ENCODE peak calls at places on chromosomes 11 and 22, in nine cellular contexts. R is epithelial cell of esophagus; G is myocyte; L is activated CD4-positive, alpha-beta T cell treated with anti-CD3 and anti-CD28 coated beads for 48 hours; H is Calu3; W is substantia nigra; U is occipital lobe; Y is A673; T is stimulated activated CD4-positive, alpha-beta T cell treated with anti-CD3 and anti-CD28 coated beads, Interleukin-2, amount 100 ng/mL, for 4 hours. F is an unnamed sample.

GRCh38 chr11:78800756-78801155 is 226.1 kb upstream of the NARS2 start:
- DNase-seq in R (no peak), G (no peak), L (no peak), H (no peak), W (no peak), U (no peak), Y (no peak), T (no peak), F (no peak)

GRCh38 chr11:27095050-27095449 is 54.4 kb downstream of the BBOX1 start:
- DNase-seq in R (no peak), G (no peak), L (no peak), H (no peak), W (no peak), U (no peak), Y (no peak), T (no peak), F (no peak)

GRCh38 chr11:102283088-102283487 is 34.2 kb upstream of the BIRC3 start:
- DNase-seq in R (no peak), G (no peak), L (no peak), H (no peak), W (no peak), U (no peak), Y (no peak), T (no peak), F (no peak)

GRCh38 chr22:24434472-24435322 is 7.3 kb downstream of the ADORA2A start:
- DNase-seq in R (no peak), G (no peak), L (peak; percentile 81), H (no peak), W (no peak), U (no peak), Y (no peak), T (peak; percentile 77), F (peak; percentile 92)

GRCh38 chr22:24070553-24070952 is 59.4 kb downstream of the CABIN1 start:
- DNase-seq in R (no peak), G (no peak), L (no peak), H (no peak), W (no peak), U (no peak), Y (no peak), T (no peak), F (no peak)

GRCh38 chr11:65855927-65856363 is 2.0 kb downstream of the CFL1 start:
- DNase-seq in R (no peak), G (no peak), L (no peak), H (no peak), W (no peak), U (no peak), Y (peak; percentile 4), T (no peak), F (no peak)

GRCh38 chr11:5367461-5368074 is 16.0 kb upstream of the OR51M1 start:
- DNase-seq in R (no peak), G (peak; percentile 33), L (no peak), H (no peak), W (no peak), U (no peak), Y (no peak), T (no peak), F (no peak)

GRCh38 chr22:22386602-22387385 is 121.7 kb downstream of the ZNF280B start:
- DNase-seq in R (no peak), G (no peak), L (no peak), H (no peak), W (no peak), U (no peak), Y (no peak), T (no peak), F (no peak)

GRCh38 chr22:19598054-19598855 is 74.0 kb upstream of the CLDN5 start:
- DNase-seq in R (peak; percentile 91), G (peak; percentile 74), L (peak; percentile 34), H (peak; percentile 4), W (no peak), U (no peak), Y (no peak), T (no peak), F (no peak)

GRCh38 chr22:38317995-38318715 is 922 bp upstream of the CSNK1E start:
- DNase-seq in R (peak; percentile 99), G (peak; percentile 81), L (no peak), H (peak; percentile 82), W (no peak), U (peak; percentile 31), Y (peak; percentile 81), T (no peak), F (no peak)

GRCh38 chr22:36925388-36926290 is 12.2 kb downstream of the CSF2RB start:
- DNase-seq in R (no peak), G (no peak), L (no peak), H (no peak), W (no peak), U (no peak), Y (no peak), T (no peak), F (no peak)

GRCh38 chr11:85947431-85948272 is 92.5 kb downstream of the CCDC83 start:
- DNase-seq in R (peak; percentile 76), G (peak; percentile 69), L (peak; percentile 55), H (peak; percentile 43), W (no peak), U (no peak), Y (no peak), T (no peak), F (no peak)

GRCh38 chr11:66498508-66498907 is 11.9 kb upstream of the BBS1 start:
- DNase-seq in R (no peak), G (no peak), L (no peak), H (no peak), W (no peak), U (no peak), Y (no peak), T (no peak), F (no peak)

GRCh38 chr11:61978703-61979661 is 11.5 kb upstream of the FTH1 start:
- DNase-seq in R (peak; percentile 77), G (no peak), L (no peak), H (no peak), W (no peak), U (no peak), Y (no peak), T (no peak), F (no peak)

GRCh38 chr22:23789121-23789520 is 2.4 kb downstream of the SMARCB1 start:
- DNase-seq in R (no peak), G (no peak), L (no peak), H (no peak), W (no peak), U (no peak), Y (no peak), T (no peak), F (no peak)

GRCh38 chr11:67262731-67263675 is 3.3 kb upstream of the GRK2 start:
- DNase-seq in R (peak; percentile 92), G (peak; percentile 82), L (peak; percentile 83), H (peak; percentile 89), W (peak; percentile 78), U (peak; percentile 53), Y (peak; percentile 90), T (peak; percentile 57), F (no peak)

GRCh38 chr11:59053387-59053786 is 32.7 kb upstream of the GLYATL1B start:
- DNase-seq in R (peak; percentile 64), G (peak; percentile 68), L (peak; percentile 87), H (peak; percentile 80), W (peak; percentile 70), U (peak; percentile 1), Y (peak; percentile 77), T (peak; percentile 61), F (no peak)

GRCh38 chr11:114183041-114183511 is 113.1 kb upstream of the NNMT start:
- DNase-seq in R (no peak), G (no peak), L (peak; percentile 65), H (no peak), W (no peak), U (no peak), Y (no peak), T (peak; percentile 30), F (no peak)

GRCh38 chr11:57647368-57647767 is 2.3 kb downstream of the YPEL4 start:
- DNase-seq in R (no peak), G (no peak), L (no peak), H (no peak), W (no peak), U (no peak), Y (peak; percentile 52), T (no peak), F (no peak)

GRCh38 chr11:86211619-86212018 is 32.9 kb upstream of the EED start:
- DNase-seq in R (peak; percentile 70), G (no peak), L (no peak), H (no peak), W (no peak), U (no peak), Y (no peak), T (no peak), F (peak; percentile 74)

GRCh38 chr11:69950120-69950519 is 128.0 kb upstream of the ANO1 start:
- DNase-seq in R (peak; percentile 46), G (no peak), L (peak; percentile 55), H (peak; percentile 69), W (no peak), U (no peak), Y (peak; percentile 60), T (no peak), F (no peak)

GRCh38 chr11:28107331-28107725 is 628 bp downstream of the KIF18A start:
- DNase-seq in R (peak; percentile 24), G (peak; percentile 37), L (peak; percentile 9), H (no peak), W (no peak), U (no peak), Y (no peak), T (no peak), F (peak; percentile 21)

GRCh38 chr22:29464581-29464980 is 15.4 kb upstream of the NEFH start:
- DNase-seq in R (no peak), G (no peak), L (no peak), H (no peak), W (no peak), U (no peak), Y (no peak), T (no peak), F (no peak)

GRCh38 chr11:78768345-78768744 is 193.7 kb upstream of the NARS2 start:
- DNase-seq in R (no peak), G (no peak), L (no peak), H (no peak), W (no peak), U (no peak), Y (no peak), T (no peak), F (no peak)

GRCh38 chr11:76208829-76209670 is 2.7 kb upstream of the WNT11 start:
- DNase-seq in R (peak; percentile 43), G (peak; percentile 65), L (peak; percentile 84), H (peak; percentile 75), W (peak; percentile 66), U (no peak), Y (peak; percentile 72), T (peak; percentile 62), F (no peak)

GRCh38 chr22:24059121-24059520 is 48.0 kb downstream of the CABIN1 start:
- DNase-seq in R (peak; percentile 48), G (peak; percentile 49), L (no peak), H (no peak), W (no peak), U (no peak), Y (no peak), T (no peak), F (no peak)

F was measured in GM12878.